ENCODE peak calls at places on chromosomes 7 and 10, in five cellular contexts. One of them, this sample, is unnamed.

GRCh38 chr7:158395780-158396214 is 191.8 kb downstream of the PTPRN2 start:
- DNase-seq in heart left ventricle: no peak
- DNase-seq in tibial nerve: no peak
- DNase-seq in caudate nucleus: no peak
- DNase-seq in T-helper 9 cell: no peak
- DNase-seq in this sample: peak; percentile 20

GRCh38 chr10:89163265-89163995 is 43.7 kb downstream of the CH25H start:
- DNase-seq in heart left ventricle: peak; percentile 25
- DNase-seq in tibial nerve: peak; percentile 16
- DNase-seq in caudate nucleus: no peak
- DNase-seq in T-helper 9 cell: peak; percentile 1
- DNase-seq in this sample: no peak

GRCh38 chr7:38838992-38839391 is 70.0 kb downstream of the VPS41 start:
- DNase-seq in heart left ventricle: no peak
- DNase-seq in tibial nerve: no peak
- DNase-seq in caudate nucleus: no peak
- DNase-seq in T-helper 9 cell: no peak
- DNase-seq in this sample: no peak

GRCh38 chr7:29281782-29282541 is 87.4 kb downstream of the CHN2 start:
- DNase-seq in heart left ventricle: peak; percentile 52
- DNase-seq in tibial nerve: no peak
- DNase-seq in caudate nucleus: peak; percentile 16
- DNase-seq in T-helper 9 cell: no peak
- DNase-seq in this sample: no peak

GRCh38 chr7:158473946-158474345 is 113.7 kb downstream of the PTPRN2 start:
- DNase-seq in heart left ventricle: no peak
- DNase-seq in tibial nerve: no peak
- DNase-seq in caudate nucleus: no peak
- DNase-seq in T-helper 9 cell: no peak
- DNase-seq in this sample: no peak

GRCh38 chr10:43137701-43137970 is 609 bp upstream of the CSGALNACT2 start:
- DNase-seq in heart left ventricle: peak; percentile 65
- DNase-seq in tibial nerve: no peak
- DNase-seq in caudate nucleus: peak; percentile 58
- DNase-seq in T-helper 9 cell: no peak
- DNase-seq in this sample: no peak

GRCh38 chr7:95794917-95795515 is 22.7 kb downstream of the DYNC1I1 start:
- DNase-seq in heart left ventricle: no peak
- DNase-seq in tibial nerve: no peak
- DNase-seq in caudate nucleus: no peak
- DNase-seq in T-helper 9 cell: no peak
- DNase-seq in this sample: peak; percentile 29

GRCh38 chr7:116582806-116583444 is 58.1 kb downstream of the CAV1 start:
- DNase-seq in heart left ventricle: peak; percentile 68
- DNase-seq in tibial nerve: no peak
- DNase-seq in caudate nucleus: no peak
- DNase-seq in T-helper 9 cell: no peak
- DNase-seq in this sample: no peak

GRCh38 chr7:27172388-27172774 is 1.7 kb downstream of the HOXA10 start:
- DNase-seq in heart left ventricle: no peak
- DNase-seq in tibial nerve: no peak
- DNase-seq in caudate nucleus: no peak
- DNase-seq in T-helper 9 cell: no peak
- DNase-seq in this sample: no peak

GRCh38 chr7:15411019-15411418 is 150.8 kb downstream of the AGMO start:
- DNase-seq in heart left ventricle: no peak
- DNase-seq in tibial nerve: no peak
- DNase-seq in caudate nucleus: no peak
- DNase-seq in T-helper 9 cell: no peak
- DNase-seq in this sample: no peak

GRCh38 chr7:32680259-32681173 is 185.2 kb downstream of the AVL9 start:
- DNase-seq in heart left ventricle: no peak
- DNase-seq in tibial nerve: no peak
- DNase-seq in caudate nucleus: no peak
- DNase-seq in T-helper 9 cell: no peak
- DNase-seq in this sample: peak; percentile 65

GRCh38 chr7:155266440-155266839 is 31.2 kb upstream of the INSIG1 start:
- DNase-seq in heart left ventricle: no peak
- DNase-seq in tibial nerve: no peak
- DNase-seq in caudate nucleus: no peak
- DNase-seq in T-helper 9 cell: no peak
- DNase-seq in this sample: no peak

GRCh38 chr10:110834622-110835219 is 37.0 kb upstream of the PDCD4 start:
- DNase-seq in heart left ventricle: peak; percentile 58
- DNase-seq in tibial nerve: no peak
- DNase-seq in caudate nucleus: no peak
- DNase-seq in T-helper 9 cell: no peak
- DNase-seq in this sample: no peak

GRCh38 chr7:137772221-137772620 is 74.6 kb downstream of the DGKI start:
- DNase-seq in heart left ventricle: no peak
- DNase-seq in tibial nerve: no peak
- DNase-seq in caudate nucleus: no peak
- DNase-seq in T-helper 9 cell: no peak
- DNase-seq in this sample: no peak

GRCh38 chr10:113718974-113719822 is 32.3 kb upstream of the PLEKHS1 start:
- DNase-seq in heart left ventricle: no peak
- DNase-seq in tibial nerve: no peak
- DNase-seq in caudate nucleus: no peak
- DNase-seq in T-helper 9 cell: no peak
- DNase-seq in this sample: no peak